ENCODE peak calls at places on chromosomes 3 and 15, in six cellular contexts. H, S, G, B, O and X are unnamed samples.

GRCh38 chr3:71185733-71186455 is 397.6 kb downstream of the FOXP1 start:
- DNase-seq in H (peak), S (no peak), G (no peak), B (no peak), O (peak), X (no peak)

GRCh38 chr15:41928100-41928499 is 34.2 kb upstream of the SPTBN5 start:
- DNase-seq in H (no peak), S (no peak), G (no peak), B (no peak), O (no peak), X (no peak)

GRCh38 chr3:18847583-18848197 is 300.6 kb upstream of the KCNH8 start:
- DNase-seq in H (peak), S (no peak), G (no peak), B (no peak), O (no peak), X (no peak)

GRCh38 chr3:155608237-155608636 is 136.6 kb downstream of the PLCH1 start:
- DNase-seq in H (no peak), S (no peak), G (no peak), B (no peak), O (no peak), X (no peak)

GRCh38 chr15:40985541-40986330 is 32.5 kb downstream of the CHAC1 start:
- DNase-seq in H (no peak), S (no peak), G (no peak), B (no peak), O (no peak), X (no peak)

GRCh38 chr15:73052679-73053397 is 575 bp downstream of the NEO1 start:
- DNase-seq in H (peak), S (peak), G (peak), B (no peak), O (peak), X (no peak)

GRCh38 chr3:172347895-172348680 is 100.2 kb downstream of the GHSR start:
- DNase-seq in H (peak), S (no peak), G (no peak), B (no peak), O (no peak), X (no peak)

GRCh38 chr3:152317956-152318355 is 49.2 kb downstream of the MBNL1 start:
- DNase-seq in H (peak), S (no peak), G (no peak), B (no peak), O (no peak), X (no peak)

GRCh38 chr3:70748593-70748992 is 436.2 kb upstream of the MDFIC2 start:
- DNase-seq in H (no peak), S (no peak), G (no peak), B (no peak), O (no peak), X (no peak)

GRCh38 chr15:62447742-62448141 is 282.7 kb upstream of the C2CD4B start:
- DNase-seq in H (no peak), S (no peak), G (no peak), B (no peak), O (no peak), X (no peak)

GRCh38 chr15:97947465-97948262 is 12.8 kb upstream of the ARRDC4 start:
- DNase-seq in H (peak), S (no peak), G (no peak), B (no peak), O (no peak), X (no peak)

GRCh38 chr15:75178171-75178937 is 23.3 kb upstream of the C15orf39 start:
- DNase-seq in H (no peak), S (no peak), G (peak), B (no peak), O (no peak), X (no peak)

GRCh38 chr3:4988815-4989648 is 9.8 kb downstream of the BHLHE40 start:
- DNase-seq in H (no peak), S (no peak), G (no peak), B (no peak), O (no peak), X (no peak)